ENCODE peak calls at places on chromosomes 11 and 22, in five cellular contexts. Q, B, H, Z and E are unnamed samples. For H3K4me1, the result is how much of the 10 kb centered on the place peaks cover.

GRCh38 chr11:128420943-128421342 is 166.4 kb downstream of the ETS1 start:
- DNase-seq in Q (no peak), B (no peak), H (no peak), Z (no peak), E (no peak)

GRCh38 chr11:3014314-3014938 is 22.3 kb upstream of the NAP1L4 start:
- DNase-seq in Q (no peak), B (no peak), H (no peak), Z (no peak), E (peak)

GRCh38 chr11:12914401-12914912 is 94.7 kb upstream of the RASSF10 start:
- DNase-seq in Q (peak), B (peak), H (peak), Z (peak), E (peak)

GRCh38 chr22:33706100-33706499 is 214.2 kb downstream of the LARGE1 start:
- DNase-seq in Q (no peak), B (no peak), H (no peak), Z (no peak), E (no peak)

GRCh38 chr11:31987118-31988005 is 103.5 kb upstream of the RCN1 start:
- DNase-seq in Q (no peak), B (no peak), H (no peak), Z (no peak), E (no peak)

GRCh38 chr22:50676211-50676636 is 3.6 kb downstream of the SHANK3 start:
- DNase-seq in Q (no peak), B (peak), H (no peak), Z (no peak), E (no peak)

GRCh38 chr11:19232910-19233503 is 7.7 kb downstream of the E2F8 start:
- DNase-seq in Q (no peak), B (no peak), H (peak), Z (no peak), E (no peak)

GRCh38 chr22:30117256-30117655 is 37.0 kb downstream of the HORMAD2 start:
- DNase-seq in Q (no peak), B (no peak), H (no peak), Z (no peak), E (no peak)

GRCh38 chr22:18060646-18061620 is 16.9 kb upstream of the PEX26 start:
- DNase-seq in Q (no peak), B (no peak), H (peak), Z (no peak), E (peak)

GRCh38 chr11:78961938-78962701 is 387.5 kb upstream of the NARS2 start:
- DNase-seq in Q (no peak), B (peak), H (no peak), Z (no peak), E (no peak)

GRCh38 chr11:96817488-96817887 is 427.7 kb downstream of the JRKL start:
- DNase-seq in Q (no peak), B (peak), H (no peak), Z (no peak), E (no peak)
- TF ChIP-seq EP300 in Q (no peak), B (peak), H (no peak), Z (no peak), E (no peak)

GRCh38 chr11:65304110-65304509 is 10.6 kb upstream of the CDC42EP2 start:
- DNase-seq in Q (no peak), B (no peak), H (no peak), Z (no peak), E (no peak)
- H3K4me1 ChIP-seq in Q (half or more), B (under half), H (under half), Z (under half), E (under half)

DNA sequence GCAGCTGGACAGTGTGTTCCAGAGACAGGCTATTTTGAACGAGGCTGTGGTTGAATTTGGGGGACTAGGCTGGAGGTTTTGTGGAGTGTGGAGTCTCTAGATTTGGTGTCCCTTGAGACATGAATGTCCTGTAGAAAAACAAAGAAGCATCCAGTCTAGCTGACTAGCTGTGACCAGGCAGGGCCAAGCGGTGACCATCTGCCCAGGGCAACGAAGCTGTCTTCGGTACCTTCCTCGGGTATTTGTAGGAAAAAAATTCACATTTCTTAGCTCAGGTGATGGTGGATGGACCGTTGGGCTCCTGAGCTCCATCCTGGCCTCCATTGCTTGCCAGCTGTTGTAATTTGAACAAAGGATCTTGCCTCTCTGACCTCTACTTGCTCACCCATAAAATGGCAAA is 557.3 kb downstream of the MIAT start:
- DNase-seq in Q (no peak), B (no peak), H (no peak), Z (no peak), E (no peak)
- H3K27ac ChIP-seq in Q (peak), B (no peak), H (peak), Z (no peak), E (peak)

DNA sequence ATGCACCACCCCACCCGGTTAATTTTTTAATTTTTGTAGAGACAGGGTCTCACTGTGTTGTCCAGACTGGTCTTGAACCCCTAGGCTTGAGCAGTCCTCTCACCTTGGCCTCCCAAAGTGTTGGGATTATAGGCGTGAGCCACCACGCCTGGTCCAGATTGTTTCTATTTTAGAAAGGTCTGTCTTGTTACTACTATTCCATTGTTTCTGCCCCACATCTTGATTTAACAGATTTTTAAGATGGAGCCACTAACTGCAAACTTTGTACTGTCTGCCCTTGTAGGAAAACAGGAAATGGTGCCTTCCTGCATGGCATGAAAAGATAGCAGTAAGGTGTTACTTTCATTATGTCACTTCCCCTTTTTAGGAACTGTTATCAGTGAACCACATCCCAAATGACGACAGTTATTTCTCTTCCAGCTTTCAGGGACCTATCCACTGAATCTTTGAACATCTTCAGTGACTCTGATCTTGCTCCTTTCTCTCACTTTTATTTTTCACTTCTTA is 23.2 kb downstream of the TAF1D start:
- DNase-seq in Q (no peak), B (peak), H (no peak), Z (no peak), E (no peak)
- TF ChIP-seq EP300 in Q (no peak), B (peak), H (no peak), Z (no peak), E (no peak)

DNA sequence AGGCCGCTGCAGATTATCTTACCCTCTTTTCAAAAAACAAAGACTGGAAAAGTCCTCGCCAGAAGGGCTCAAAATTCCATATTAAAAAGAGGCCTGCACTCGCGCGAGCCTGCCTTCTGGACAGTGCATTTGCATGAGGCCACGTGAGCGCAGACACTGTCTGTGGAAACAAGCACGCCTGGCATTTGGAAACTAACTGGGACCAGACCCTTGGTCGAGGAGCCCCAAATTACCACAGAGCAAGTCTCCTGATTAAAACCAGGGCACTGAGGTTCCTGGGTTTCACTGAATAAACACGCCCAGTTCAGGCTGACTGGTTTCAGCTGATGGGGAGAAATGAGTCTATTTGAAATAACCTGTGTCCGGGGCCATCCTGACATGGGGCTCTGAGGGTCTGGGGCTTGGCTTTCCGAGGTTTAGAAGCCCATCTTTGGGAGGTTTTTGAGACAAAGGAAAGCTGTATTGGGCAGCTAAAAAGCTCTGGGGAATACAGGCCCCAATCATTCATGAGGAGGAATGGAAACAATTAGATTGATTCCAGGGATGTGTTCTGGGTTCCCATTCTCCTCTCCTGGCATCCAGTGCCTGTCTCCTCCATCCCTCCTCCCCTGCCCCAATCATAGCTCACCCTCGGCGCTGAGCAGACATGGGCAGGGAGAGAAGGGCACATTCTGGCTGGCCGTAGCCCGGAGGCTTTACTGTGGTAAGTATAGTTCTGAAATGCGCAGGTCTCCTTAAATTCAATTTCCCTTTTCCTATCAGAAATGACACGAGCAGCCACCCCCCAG is 42.6 kb downstream of the ABTB2 start:
- DNase-seq in Q (no peak), B (no peak), H (no peak), Z (no peak), E (no peak)
- H3K4me1 ChIP-seq in Q (under half), B (under half), H (half or more), Z (under half), E (under half)

DNA sequence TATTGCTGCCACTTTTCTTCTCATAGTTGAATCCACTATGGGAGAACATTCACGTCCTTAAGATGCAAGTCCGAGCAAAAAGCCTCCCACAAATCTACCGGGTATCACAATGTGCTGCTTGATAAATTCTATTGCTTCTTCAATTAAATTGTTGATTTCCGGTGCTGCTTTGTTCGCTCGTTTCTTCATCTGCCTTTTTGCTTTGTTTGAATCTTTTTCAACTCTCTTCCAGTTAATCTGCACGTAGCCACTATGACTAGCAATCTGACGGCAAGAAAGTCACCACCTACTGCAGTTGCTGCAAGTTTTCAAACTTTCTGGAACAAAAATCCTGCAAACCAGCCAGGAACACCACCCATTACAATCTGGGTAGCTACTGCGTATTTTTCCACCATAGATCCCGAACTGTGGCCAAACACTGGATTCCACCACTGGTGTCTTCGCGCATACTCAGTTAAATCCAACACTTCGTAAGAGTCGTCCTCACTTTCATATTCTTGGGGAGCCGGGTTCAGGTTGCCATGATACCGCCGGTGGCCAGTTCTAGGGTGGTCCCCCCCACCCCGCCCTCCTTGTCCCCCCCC is 59.1 kb downstream of the CLMP start:
- DNase-seq in Q (no peak), B (no peak), H (no peak), Z (peak), E (no peak)
- H3K27ac ChIP-seq in Q (peak), B (no peak), H (no peak), Z (no peak), E (peak)

DNA sequence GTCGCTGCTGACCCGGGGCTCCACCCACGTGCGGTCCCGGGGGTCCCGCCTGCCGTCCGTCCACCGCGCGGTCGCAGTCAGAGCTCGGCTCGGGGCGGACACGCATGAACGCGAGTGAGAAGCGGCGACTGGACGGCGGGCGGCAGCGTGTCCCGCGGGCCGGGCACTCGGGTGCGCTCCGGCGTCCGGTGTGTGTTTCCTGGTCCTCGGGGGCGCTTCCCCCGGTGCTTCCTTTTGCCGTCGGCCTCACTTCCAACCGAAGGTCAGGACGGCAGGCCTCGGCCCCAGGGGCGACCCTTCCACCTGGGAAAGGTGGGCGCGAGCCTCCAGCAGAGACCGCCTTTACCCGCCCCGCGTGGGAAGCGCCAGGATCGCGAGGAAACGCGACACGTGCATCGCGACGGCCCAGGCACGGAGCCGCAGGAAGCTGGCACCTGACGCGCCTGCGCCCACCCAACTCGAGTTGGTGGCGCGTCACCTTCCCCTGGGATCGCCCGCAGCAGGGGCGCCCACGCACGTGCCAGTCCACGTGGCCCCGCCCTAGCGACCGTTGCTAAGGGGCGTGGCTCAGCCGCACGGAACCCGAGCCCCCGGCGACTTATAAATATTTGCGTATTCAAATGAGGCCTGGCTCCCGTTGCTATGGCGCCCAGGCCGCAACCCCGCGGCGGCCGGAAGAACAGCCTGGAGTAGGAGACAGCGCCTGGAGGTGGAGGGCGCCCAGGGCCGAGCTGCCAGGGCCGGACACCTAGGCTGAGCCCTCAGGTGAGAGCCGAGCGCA is at the start of gene LRRC56:
- DNase-seq in Q (peak), B (peak), H (peak), Z (peak), E (peak)
- TF ChIP-seq EP300 in Q (no peak), B (no peak), H (no peak), Z (no peak), E (no peak)

GRCh38 chr11:94493443-94494199 is at the start of the genes ANKRD49 and MRE11:
- DNase-seq in Q (peak), B (peak), H (peak), Z (peak), E (peak)
- H3K4me1 ChIP-seq in Q (under half), B (under half), H (under half), Z (under half), E (under half)

DNA sequence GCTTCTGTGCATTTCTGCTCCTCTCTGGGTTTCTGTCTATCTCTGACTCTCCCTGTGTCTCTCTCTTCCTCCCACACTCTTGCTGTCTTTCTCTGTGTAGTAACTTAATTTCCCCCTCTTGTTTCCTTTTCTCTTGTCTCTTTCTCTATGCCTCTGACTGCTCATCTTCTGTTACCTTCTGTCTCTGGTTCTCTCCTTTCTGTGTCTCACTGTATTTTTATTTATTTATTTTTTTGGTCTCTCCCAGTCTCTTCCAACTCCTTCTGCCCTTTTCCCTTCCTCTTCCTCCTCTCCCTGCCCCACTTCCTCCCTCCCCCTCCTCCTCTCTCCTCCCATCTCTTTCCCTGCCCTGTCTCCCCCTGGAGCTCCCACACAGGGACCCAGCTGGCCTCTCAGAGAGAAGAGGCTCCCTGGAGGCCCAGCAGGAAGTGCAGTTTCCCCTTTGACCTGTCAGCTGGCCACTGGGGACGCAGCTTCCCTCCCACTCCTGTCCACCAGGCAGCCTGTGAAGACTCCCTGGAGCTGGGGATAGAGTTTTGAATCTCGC is 38.3 kb upstream of the MYH9 start:
- DNase-seq in Q (no peak), B (peak), H (no peak), Z (no peak), E (no peak)
- H3K27ac ChIP-seq in Q (no peak), B (peak), H (peak), Z (no peak), E (peak)